ENCODE peak calls at places on chromosomes 13 and 19, in ten cellular contexts. V, E, G, H, J, P, Q, Y, F and T are unnamed samples.
A peak's percentile ranks its signal among the peaks of the same experiment; 100 is the strongest.

GRCh38 chr13:95716231-95716630 is 39.3 kb downstream of the DNAJC3 start:
- DNase-seq in V (no peak), Q (no peak), P (no peak), J (no peak), G (no peak), F (no peak), E (no peak), Y (no peak), H (peak; percentile 53), T (no peak)

GRCh38 chr13:52053460-52053859 is 29.0 kb downstream of the UTP14C start:
- DNase-seq in V (no peak), Y (no peak), E (no peak), H (no peak), J (no peak), P (no peak), G (no peak), Q (no peak), F (no peak), T (peak; percentile 6)

GRCh38 chr13:51818771-51819511 is 15.0 kb upstream of the DHRS12 start:
- DNase-seq in G (peak; percentile 71), Y (peak; percentile 50), V (peak; percentile 23), F (no peak), E (no peak), H (no peak), J (no peak), Q (peak; percentile 57), P (no peak), T (peak; percentile 12)

GRCh38 chr19:29845576-29846176 is 33.9 kb downstream of the CCNE1 start:
- DNase-seq in Y (peak; percentile 24), H (peak; percentile 75), P (peak; percentile 9), J (peak; percentile 29), V (peak; percentile 65), Q (peak; percentile 54), F (peak; percentile 28), E (peak; percentile 28), G (peak; percentile 40), T (peak; percentile 56)

GRCh38 chr13:107284168-107284567 is 716.2 kb upstream of the ARGLU1 start:
- DNase-seq in V (no peak), G (no peak), Q (no peak), J (no peak), H (no peak), P (no peak), Y (no peak), E (no peak), F (no peak), T (peak; percentile 76)

GRCh38 chr13:66660013-66660804 is 569.9 kb downstream of the PCDH9 start:
- DNase-seq in P (peak; percentile 70), Y (no peak), J (peak; percentile 4), Q (no peak), E (no peak), F (no peak), H (no peak), G (no peak), V (peak; percentile 63), T (peak; percentile 80)

GRCh38 chr19:46428278-46429141 is at the start of gene PNMA8C:
- DNase-seq in J (peak; percentile 56), Q (peak; percentile 66), Y (peak; percentile 27), P (peak; percentile 23), E (peak; percentile 67), F (peak; percentile 71), H (peak; percentile 92), V (peak; percentile 67), G (peak; percentile 52), T (peak; percentile 61)

GRCh38 chr13:98910501-98910951 is 67.3 kb downstream of the DOCK9 start:
- DNase-seq in J (no peak), P (peak; percentile 61), Y (peak; percentile 10), H (peak; percentile 69), Q (peak; percentile 10), F (no peak), G (peak; percentile 29), E (no peak), V (peak; percentile 73), T (peak; percentile 70)

GRCh38 chr13:27968316-27969072 is 621 bp downstream of the CDX2 start:
- DNase-seq in F (peak; percentile 12), Y (no peak), P (no peak), E (no peak), Q (no peak), J (peak; percentile 53), G (no peak), V (peak; percentile 13), H (peak; percentile 85), T (peak; percentile 43)

GRCh38 chr19:19464339-19465098 is 50.8 kb downstream of the TSSK6 start:
- DNase-seq in Y (no peak), J (no peak), V (no peak), P (no peak), E (peak; percentile 33), F (peak; percentile 45), G (no peak), Q (no peak), H (peak; percentile 69), T (peak; percentile 85)

GRCh38 chr13:93559718-93560117 is 333.1 kb downstream of the GPC6 start:
- DNase-seq in G (no peak), F (no peak), J (no peak), Y (no peak), Q (no peak), H (no peak), E (no peak), P (peak; percentile 95), V (peak; percentile 69), T (peak; percentile 65)

GRCh38 chr19:33274663-33275558 is 27.4 kb downstream of the CEBPA start:
- DNase-seq in V (no peak), G (no peak), Q (no peak), H (no peak), Y (no peak), J (no peak), E (no peak), F (no peak), P (no peak), T (no peak)

GRCh38 chr13:42551611-42552010 is 22.3 kb upstream of the TNFSF11 start:
- DNase-seq in Q (no peak), V (no peak), G (no peak), H (no peak), F (no peak), P (no peak), Y (no peak), E (no peak), J (no peak), T (peak; percentile 27)

GRCh38 chr19:34145741-34146202 is 26.5 kb upstream of the LSM14A start:
- DNase-seq in E (no peak), G (peak; percentile 51), J (peak; percentile 60), H (peak; percentile 77), Y (peak; percentile 28), F (no peak), P (peak; percentile 15), V (peak; percentile 53), Q (peak; percentile 68), T (peak; percentile 55)

GRCh38 chr19:39381910-39382611 is 8.8 kb downstream of the PAF1 start:
- DNase-seq in F (no peak), E (no peak), G (no peak), P (no peak), J (no peak), V (no peak), H (no peak), Q (no peak), Y (no peak), T (no peak)

GRCh38 chr13:75938811-75939525 is 302.8 kb downstream of the LMO7 start:
- DNase-seq in E (no peak), Q (no peak), F (no peak), G (no peak), P (no peak), Y (no peak), H (no peak), J (no peak), V (no peak), T (no peak)

GRCh38 chr13:41651413-41652068 is 194.2 kb downstream of the RGCC start:
- DNase-seq in P (no peak), J (no peak), F (no peak), E (no peak), Q (no peak), V (no peak), Y (no peak), G (no peak), H (no peak), T (no peak)

GRCh38 chr19:42120276-42121010 is 11.8 kb downstream of the POU2F2 start:
- DNase-seq in E (no peak), F (no peak), Y (no peak), V (no peak), G (no peak), Q (no peak), H (no peak), P (no peak), J (no peak), T (no peak)

GRCh38 chr13:28819046-28819747 is 942 bp upstream of the MTUS2 start:
- DNase-seq in Q (no peak), H (no peak), Y (no peak), V (peak; percentile 76), P (no peak), F (no peak), G (no peak), J (peak; percentile 28), E (no peak), T (peak; percentile 31)

GRCh38 chr13:21671793-21672680 is 1.2 kb downstream of the FGF9 start:
- DNase-seq in Y (no peak), V (no peak), Q (no peak), P (no peak), H (peak; percentile 49), E (no peak), J (peak; percentile 35), G (no peak), F (peak; percentile 42), T (no peak)

GRCh38 chr13:31968473-31968872 is 63.1 kb upstream of the FRY start:
- DNase-seq in V (no peak), H (no peak), Y (no peak), Q (peak; percentile 68), J (no peak), G (no peak), E (no peak), P (no peak), F (no peak), T (peak; percentile 41)

GRCh38 chr13:24115671-24116070 is 44.8 kb upstream of the SPATA13 start:
- DNase-seq in Y (no peak), Q (no peak), P (no peak), V (no peak), G (no peak), H (no peak), J (no peak), E (no peak), F (no peak), T (no peak)

GRCh38 chr13:43558312-43558711 is 228.5 kb downstream of the ENOX1 start:
- DNase-seq in J (no peak), H (no peak), F (no peak), E (no peak), Y (no peak), P (no peak), Q (no peak), V (no peak), G (no peak), T (no peak)

GRCh38 chr19:54121259-54121658 is 5.7 kb downstream of the PRPF31 start:
- DNase-seq in Q (no peak), H (no peak), V (no peak), F (no peak), Y (no peak), J (no peak), P (no peak), G (no peak), E (no peak), T (no peak)

GRCh38 chr13:73800011-73800410 is 334.2 kb downstream of the KLF12 start:
- DNase-seq in P (no peak), J (no peak), V (no peak), H (no peak), Y (no peak), F (no peak), G (no peak), E (no peak), Q (no peak), T (no peak)

GRCh38 chr19:41408256-41408655 is 10.6 kb downstream of the BCKDHA start:
- DNase-seq in V (no peak), Q (peak; percentile 48), P (no peak), E (no peak), F (no peak), G (no peak), H (peak; percentile 78), J (no peak), Y (no peak), T (no peak)

GRCh38 chr19:34366670-34367423 is 1.9 kb downstream of the GPI start:
- DNase-seq in F (no peak), J (no peak), G (no peak), Y (no peak), H (no peak), V (peak; percentile 65), P (no peak), Q (no peak), E (no peak), T (peak; percentile 26)

GRCh38 chr19:32233885-32234284 is 111.5 kb upstream of the ZNF507 start:
- DNase-seq in G (no peak), Y (no peak), J (no peak), E (peak; percentile 40), H (no peak), P (no peak), V (no peak), Q (no peak), F (peak; percentile 34), T (no peak)